ENCODE peak calls at places on chromosomes 12 and 14, in five cellular contexts. J is ascending aorta, L is left ventricle myocardium inferior, W is transverse colon, H is cardiac muscle cell. C is an unnamed sample.

GRCh38 chr12:2488131-2488530 is 306.6 kb upstream of the FKBP4 start:
- DNase-seq in J (no peak), L (no peak), W (no peak), H (no peak), C (no peak)

GRCh38 chr12:71439613-71440392 is at the start of gene LGR5:
- DNase-seq in J (peak; percentile 70), L (peak; percentile 18), W (peak; percentile 65), H (peak; percentile 32), C (peak; percentile 36)

GRCh38 chr14:104747876-104748275 is 5.1 kb upstream of the SIVA1 start:
- DNase-seq in J (no peak), L (no peak), W (no peak), H (no peak), C (peak; percentile 19)

GRCh38 chr12:30908389-30909087 is 18.0 kb upstream of the TSPAN11 start:
- DNase-seq in J (no peak), L (no peak), W (no peak), H (peak; percentile 91), C (no peak)

GRCh38 chr14:89207925-89208328 is 209.1 kb downstream of the FOXN3 start:
- DNase-seq in J (no peak), L (no peak), W (no peak), H (no peak), C (no peak)

GRCh38 chr12:132229423-132229760 is 85.1 kb downstream of the NOC4L start:
- DNase-seq in J (no peak), L (no peak), W (no peak), H (no peak), C (no peak)

GRCh38 chr12:132061197-132061596 is 82.9 kb downstream of the DDX51 start:
- DNase-seq in J (no peak), L (no peak), W (no peak), H (no peak), C (no peak)

GRCh38 chr12:89544730-89545184 is 18.9 kb upstream of the POC1B start:
- DNase-seq in J (peak; percentile 67), L (peak; percentile 56), W (peak; percentile 33), H (peak; percentile 53), C (peak; percentile 37)

GRCh38 chr14:105491366-105492006 is 440 bp downstream of the TEDC1 start:
- DNase-seq in J (no peak), L (peak; percentile 67), W (peak; percentile 83), H (peak; percentile 32), C (peak; percentile 74)

GRCh38 chr14:89956294-89957009 is 725 bp downstream of the TDP1 start:
- DNase-seq in J (peak; percentile 91), L (peak; percentile 23), W (peak; percentile 76), H (peak; percentile 88), C (peak; percentile 78)

GRCh38 chr14:99120147-99121026 is 151.6 kb downstream of the BCL11B start:
- DNase-seq in J (no peak), L (no peak), W (no peak), H (no peak), C (no peak)

GRCh38 chr12:66813137-66813867 is 134.4 kb upstream of the GRIP1 start:
- DNase-seq in J (no peak), L (no peak), W (no peak), H (no peak), C (no peak)

DNA sequence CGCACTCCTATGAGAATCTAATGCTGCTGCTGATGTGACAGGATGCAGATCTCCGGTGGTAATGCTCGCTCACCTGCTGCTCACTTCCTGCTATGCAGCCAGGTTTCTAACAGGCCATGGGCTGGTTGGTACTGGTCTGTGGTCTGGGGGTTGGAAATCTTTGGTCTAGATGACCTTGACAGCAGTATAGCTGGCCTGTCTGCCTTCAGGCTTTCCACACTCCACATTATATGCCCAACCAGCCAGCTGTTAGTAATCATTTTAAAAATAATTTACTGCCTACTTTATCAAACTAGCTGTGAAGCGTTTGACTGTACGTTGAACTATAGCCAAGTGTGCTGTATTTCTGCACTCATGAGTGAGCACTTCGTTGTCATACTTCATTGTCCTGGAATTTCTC is 424.0 kb upstream of the GARIN6 start:
- DNase-seq in J (no peak), L (no peak), W (no peak), H (no peak), C (no peak)
- H3K4me3 ChIP-seq in J (no peak overlapping the region), L (no peak overlapping the region), W (no peak overlapping the region), H (no peak overlapping the region), C (no peak overlapping the region)

GRCh38 chr12:6547566-6547965 is 8.3 kb downstream of the IFFO1 start:
- DNase-seq in J (no peak), L (no peak), W (no peak), H (no peak), C (peak; percentile 1)

GRCh38 chr12:6549379-6550151 is 6.3 kb downstream of the IFFO1 start:
- DNase-seq in J (peak; percentile 65), L (no peak), W (no peak), H (no peak), C (peak; percentile 6)

GRCh38 chr12:6547987-6548386 is 7.9 kb downstream of the IFFO1 start:
- DNase-seq in J (peak; percentile 66), L (peak; percentile 55), W (no peak), H (peak; percentile 85), C (no peak)

GRCh38 chr12:6550294-6551062 is 5.4 kb downstream of the IFFO1 start:
- DNase-seq in J (peak; percentile 73), L (peak; percentile 47), W (no peak), H (no peak), C (no peak)

GRCh38 chr12:6548556-6549378 is 7.1 kb downstream of the IFFO1 start:
- DNase-seq in J (peak; percentile 68), L (no peak), W (no peak), H (peak; percentile 77), C (peak; percentile 29)
- H3K4me1 ChIP-seq in J (peaks cover 20% of the 10 kb centered on the region), L (peaks cover 73% of the 10 kb centered on the region), W (peaks cover 28% of the 10 kb centered on the region), H (peaks cover 25% of the 10 kb centered on the region), C (peaks cover 36% of the 10 kb centered on the region)

GRCh38 chr12:62003217-62003616 is 257.0 kb upstream of the USP15 start:
- DNase-seq in J (no peak), L (no peak), W (no peak), H (no peak), C (no peak)
- H3K4me3 ChIP-seq in J (no peak overlapping the region), L (no peak overlapping the region), W (no peak overlapping the region), H (no peak overlapping the region), C (no peak overlapping the region)

DNA sequence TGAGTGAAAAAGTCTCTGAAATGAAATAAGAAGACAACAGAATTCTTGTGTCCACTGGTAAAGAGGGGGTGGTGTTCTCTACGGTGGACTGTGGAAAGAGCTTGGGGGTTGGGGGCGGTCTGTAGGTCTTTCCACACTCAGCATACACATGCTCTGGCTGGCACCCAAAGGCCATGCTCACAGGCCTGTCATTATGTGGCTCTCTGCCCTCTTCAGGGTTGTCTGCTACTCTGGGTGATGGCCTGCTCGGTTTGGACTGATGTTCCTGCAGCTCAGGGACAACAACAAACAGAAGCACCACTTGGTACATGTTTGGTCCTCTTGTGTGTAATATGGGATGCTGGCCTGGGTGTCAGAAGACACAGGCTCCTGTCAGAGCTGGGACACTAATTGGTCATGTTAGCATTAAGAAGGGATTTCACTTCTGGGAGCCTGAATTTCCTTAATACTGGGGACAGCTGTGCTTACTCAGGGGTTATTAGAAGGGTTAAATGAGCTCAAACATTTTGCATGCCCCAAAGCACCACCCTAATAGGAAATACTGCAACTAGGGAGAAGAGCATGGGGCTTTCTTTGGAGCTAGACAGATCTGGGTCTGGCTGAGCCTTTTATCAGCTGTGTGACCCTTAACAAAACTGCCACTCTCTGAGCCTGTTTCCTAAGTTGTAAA is 32.8 kb upstream of the SELPLG start:
- DNase-seq in J (no peak), L (peak; percentile 64), W (peak; percentile 20), H (peak; percentile 73), C (peak; percentile 63)
- H3K4me1 ChIP-seq in J (peaks cover 11% of the 10 kb centered on the region), L (peaks cover 74% of the 10 kb centered on the region), W (peaks cover 26% of the 10 kb centered on the region), H (peaks cover 35% of the 10 kb centered on the region), C (peaks cover 64% of the 10 kb centered on the region)

GRCh38 chr12:115354476-115354890 is 670.5 kb upstream of the TBX3 start:
- DNase-seq in J (peak; percentile 61), L (no peak), W (no peak), H (no peak), C (no peak)
- H3K4me3 ChIP-seq in J (peak overlapping the region; percentile 41), L (peak overlapping the region; percentile 49), W (peak overlapping the region; percentile 21), H (no peak overlapping the region), C (no peak overlapping the region)